ENCODE peak calls at places on chromosomes 12 and 14, in nine cellular contexts. One of them, this sample, is unnamed.

GRCh38 chr14:44339256-44339655 is 167.8 kb downstream of the FSCB start:
- DNase-seq in right atrium auricular region: no peak
- DNase-seq in CD8-positive, alpha-beta T cell: no peak
- DNase-seq in AG10803: no peak
- DNase-seq in astrocyte: peak; percentile 23
- DNase-seq in psoas muscle: no peak
- DNase-seq in A549: no peak
- DNase-seq in PC-3: peak; percentile 89
- DNase-seq in cardiac fibroblast: no peak
- DNase-seq in this sample: no peak

GRCh38 chr14:76514599-76514998 is 138.7 kb downstream of the ESRRB start:
- DNase-seq in psoas muscle: no peak
- DNase-seq in astrocyte: no peak
- DNase-seq in cardiac fibroblast: peak; percentile 5
- DNase-seq in PC-3: peak; percentile 40
- DNase-seq in right atrium auricular region: no peak
- DNase-seq in AG10803: no peak
- DNase-seq in CD8-positive, alpha-beta T cell: no peak
- DNase-seq in A549: peak; percentile 63
- DNase-seq in this sample: peak; percentile 5

GRCh38 chr12:70955415-70955814 is 34.9 kb upstream of the PTPRR start:
- DNase-seq in CD8-positive, alpha-beta T cell: no peak
- DNase-seq in cardiac fibroblast: no peak
- DNase-seq in right atrium auricular region: no peak
- DNase-seq in PC-3: no peak
- DNase-seq in astrocyte: no peak
- DNase-seq in A549: no peak
- DNase-seq in psoas muscle: no peak
- DNase-seq in AG10803: no peak
- DNase-seq in this sample: no peak

GRCh38 chr14:26191123-26191522 is 406.7 kb downstream of the NOVA1 start:
- DNase-seq in PC-3: peak; percentile 25
- DNase-seq in AG10803: no peak
- DNase-seq in astrocyte: no peak
- DNase-seq in psoas muscle: no peak
- DNase-seq in cardiac fibroblast: peak; percentile 22
- DNase-seq in right atrium auricular region: no peak
- DNase-seq in A549: no peak
- DNase-seq in CD8-positive, alpha-beta T cell: no peak
- DNase-seq in this sample: no peak

GRCh38 chr14:67579636-67580035 is 20.4 kb downstream of the PIGH start:
- DNase-seq in right atrium auricular region: no peak
- DNase-seq in AG10803: no peak
- DNase-seq in A549: no peak
- DNase-seq in astrocyte: no peak
- DNase-seq in PC-3: no peak
- DNase-seq in psoas muscle: no peak
- DNase-seq in cardiac fibroblast: no peak
- DNase-seq in CD8-positive, alpha-beta T cell: no peak
- DNase-seq in this sample: no peak

GRCh38 chr14:67583711-67584644 is 16.1 kb downstream of the PIGH start:
- DNase-seq in cardiac fibroblast: peak; percentile 66
- DNase-seq in AG10803: peak; percentile 42
- DNase-seq in A549: peak; percentile 81
- DNase-seq in PC-3: peak; percentile 72
- DNase-seq in right atrium auricular region: no peak
- DNase-seq in CD8-positive, alpha-beta T cell: no peak
- DNase-seq in psoas muscle: no peak
- DNase-seq in astrocyte: peak; percentile 20
- DNase-seq in this sample: peak; percentile 62

GRCh38 chr12:123886931-123887582 is 85.6 kb downstream of the CCDC92 start:
- DNase-seq in astrocyte: no peak
- DNase-seq in A549: peak; percentile 25
- DNase-seq in AG10803: no peak
- DNase-seq in PC-3: no peak
- DNase-seq in right atrium auricular region: no peak
- DNase-seq in CD8-positive, alpha-beta T cell: no peak
- DNase-seq in psoas muscle: no peak
- DNase-seq in cardiac fibroblast: no peak
- DNase-seq in this sample: no peak

GRCh38 chr12:109385339-109386078 is 37.8 kb downstream of the MYO1H start:
- DNase-seq in astrocyte: peak; percentile 31
- DNase-seq in psoas muscle: peak; percentile 29
- DNase-seq in CD8-positive, alpha-beta T cell: no peak
- DNase-seq in A549: peak; percentile 51
- DNase-seq in AG10803: peak; percentile 69
- DNase-seq in PC-3: peak; percentile 81
- DNase-seq in right atrium auricular region: no peak
- DNase-seq in cardiac fibroblast: peak; percentile 65
- DNase-seq in this sample: peak; percentile 56

GRCh38 chr12:131872154-131873046 is 22.0 kb upstream of the ULK1 start:
- DNase-seq in AG10803: peak; percentile 83
- DNase-seq in CD8-positive, alpha-beta T cell: no peak
- DNase-seq in A549: peak; percentile 68
- DNase-seq in cardiac fibroblast: peak; percentile 56
- DNase-seq in astrocyte: peak; percentile 60
- DNase-seq in psoas muscle: no peak
- DNase-seq in right atrium auricular region: no peak
- DNase-seq in PC-3: peak; percentile 99
- DNase-seq in this sample: peak; percentile 75

GRCh38 chr14:24289649-24290283 is 9.8 kb downstream of the DHRS1 start:
- DNase-seq in A549: no peak
- DNase-seq in CD8-positive, alpha-beta T cell: no peak
- DNase-seq in PC-3: no peak
- DNase-seq in astrocyte: no peak
- DNase-seq in AG10803: no peak
- DNase-seq in cardiac fibroblast: no peak
- DNase-seq in right atrium auricular region: no peak
- DNase-seq in psoas muscle: no peak
- DNase-seq in this sample: no peak

GRCh38 chr12:750356-751191 is 1.8 kb upstream of the WNK1 start:
- DNase-seq in psoas muscle: no peak
- DNase-seq in AG10803: no peak
- DNase-seq in A549: no peak
- DNase-seq in PC-3: no peak
- DNase-seq in cardiac fibroblast: no peak
- DNase-seq in right atrium auricular region: no peak
- DNase-seq in CD8-positive, alpha-beta T cell: no peak
- DNase-seq in astrocyte: no peak
- DNase-seq in this sample: no peak

GRCh38 chr14:26719514-26719913 is 121.7 kb upstream of the NOVA1 start:
- DNase-seq in AG10803: peak; percentile 36
- DNase-seq in astrocyte: peak; percentile 78
- DNase-seq in psoas muscle: no peak
- DNase-seq in PC-3: peak; percentile 86
- DNase-seq in CD8-positive, alpha-beta T cell: no peak
- DNase-seq in cardiac fibroblast: peak; percentile 10
- DNase-seq in A549: no peak
- DNase-seq in right atrium auricular region: no peak
- DNase-seq in this sample: peak; percentile 16

GRCh38 chr12:27207626-27208413 is 36.3 kb upstream of the STK38L start:
- DNase-seq in CD8-positive, alpha-beta T cell: no peak
- DNase-seq in A549: no peak
- DNase-seq in cardiac fibroblast: no peak
- DNase-seq in astrocyte: peak; percentile 54
- DNase-seq in PC-3: no peak
- DNase-seq in AG10803: peak; percentile 41
- DNase-seq in psoas muscle: no peak
- DNase-seq in right atrium auricular region: no peak
- DNase-seq in this sample: peak; percentile 48

GRCh38 chr12:128820253-128820652 is 3.5 kb downstream of the SLC15A4 start:
- DNase-seq in right atrium auricular region: no peak
- DNase-seq in A549: no peak
- DNase-seq in cardiac fibroblast: no peak
- DNase-seq in psoas muscle: no peak
- DNase-seq in AG10803: no peak
- DNase-seq in astrocyte: no peak
- DNase-seq in PC-3: no peak
- DNase-seq in CD8-positive, alpha-beta T cell: no peak
- DNase-seq in this sample: no peak
- H3K4me3 ChIP-seq in right atrium auricular region: no peak overlapping the region
- H3K4me3 ChIP-seq in A549: no peak overlapping the region
- H3K4me3 ChIP-seq in cardiac fibroblast: no peak overlapping the region
- H3K4me3 ChIP-seq in psoas muscle: peak overlapping the region; percentile 38
- H3K4me3 ChIP-seq in AG10803: no peak overlapping the region
- H3K4me3 ChIP-seq in astrocyte: no peak overlapping the region
- H3K4me3 ChIP-seq in PC-3: no peak overlapping the region
- H3K4me3 ChIP-seq in CD8-positive, alpha-beta T cell: no peak overlapping the region
- H3K4me3 ChIP-seq in this sample: no peak overlapping the region

DNA sequence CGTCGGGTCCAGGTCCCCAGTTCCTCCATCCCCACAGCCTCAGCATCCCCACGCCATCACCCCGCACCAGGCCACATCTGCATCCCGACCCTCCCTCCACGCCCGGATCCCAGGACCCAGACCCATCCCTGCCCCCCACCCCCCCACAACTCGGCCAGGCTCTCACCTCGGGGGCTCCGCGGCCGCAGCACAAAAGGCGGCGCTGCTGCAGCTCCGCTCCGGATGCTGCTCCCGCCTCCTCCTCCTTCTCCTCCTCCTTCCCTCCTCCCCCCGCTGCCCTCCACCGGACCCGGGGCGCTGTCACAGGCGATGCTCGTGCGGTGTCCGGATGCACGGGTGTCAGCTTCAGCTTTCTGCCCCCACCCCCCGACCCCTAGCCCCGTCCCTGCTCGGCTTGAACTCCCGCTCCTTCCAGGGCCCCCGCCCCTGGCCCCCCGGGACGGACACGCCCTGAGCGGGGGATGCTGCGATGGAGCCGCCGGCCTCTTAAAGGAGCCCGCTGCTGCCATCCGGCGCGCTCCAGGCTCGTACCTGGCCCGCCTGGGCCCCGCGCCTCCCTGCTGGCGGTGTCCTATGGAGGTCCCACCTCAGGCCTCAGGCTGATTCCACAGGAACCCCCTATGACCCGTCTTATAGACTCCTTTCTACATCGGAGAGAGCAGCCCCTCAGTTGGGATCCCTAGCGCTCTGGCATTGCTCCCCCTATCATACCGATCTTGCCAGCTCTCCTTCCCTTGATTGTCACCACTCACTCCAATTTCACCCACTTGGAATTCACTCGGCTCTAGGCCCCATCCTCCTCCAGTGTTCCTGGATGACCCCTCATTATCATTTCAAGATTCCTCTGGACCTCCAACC is at the start of gene MAP3K12:
- DNase-seq in CD8-positive, alpha-beta T cell: peak; percentile 81
- DNase-seq in right atrium auricular region: no peak
- DNase-seq in astrocyte: peak; percentile 39
- DNase-seq in A549: peak; percentile 67
- DNase-seq in AG10803: peak; percentile 57
- DNase-seq in psoas muscle: peak; percentile 72
- DNase-seq in PC-3: peak; percentile 42
- DNase-seq in cardiac fibroblast: peak; percentile 85
- DNase-seq in this sample: peak; percentile 73
- TF ChIP-seq CTCF in CD8-positive, alpha-beta T cell: no peak
- TF ChIP-seq CTCF in right atrium auricular region: peak; percentile 21
- TF ChIP-seq CTCF in astrocyte: no peak
- TF ChIP-seq CTCF in A549: peak; percentile 9
- TF ChIP-seq CTCF in AG10803: peak; percentile 12
- TF ChIP-seq CTCF in psoas muscle: no peak
- TF ChIP-seq CTCF in PC-3: peak; percentile 6
- TF ChIP-seq CTCF in cardiac fibroblast: no peak
- TF ChIP-seq CTCF in this sample: no peak

DNA sequence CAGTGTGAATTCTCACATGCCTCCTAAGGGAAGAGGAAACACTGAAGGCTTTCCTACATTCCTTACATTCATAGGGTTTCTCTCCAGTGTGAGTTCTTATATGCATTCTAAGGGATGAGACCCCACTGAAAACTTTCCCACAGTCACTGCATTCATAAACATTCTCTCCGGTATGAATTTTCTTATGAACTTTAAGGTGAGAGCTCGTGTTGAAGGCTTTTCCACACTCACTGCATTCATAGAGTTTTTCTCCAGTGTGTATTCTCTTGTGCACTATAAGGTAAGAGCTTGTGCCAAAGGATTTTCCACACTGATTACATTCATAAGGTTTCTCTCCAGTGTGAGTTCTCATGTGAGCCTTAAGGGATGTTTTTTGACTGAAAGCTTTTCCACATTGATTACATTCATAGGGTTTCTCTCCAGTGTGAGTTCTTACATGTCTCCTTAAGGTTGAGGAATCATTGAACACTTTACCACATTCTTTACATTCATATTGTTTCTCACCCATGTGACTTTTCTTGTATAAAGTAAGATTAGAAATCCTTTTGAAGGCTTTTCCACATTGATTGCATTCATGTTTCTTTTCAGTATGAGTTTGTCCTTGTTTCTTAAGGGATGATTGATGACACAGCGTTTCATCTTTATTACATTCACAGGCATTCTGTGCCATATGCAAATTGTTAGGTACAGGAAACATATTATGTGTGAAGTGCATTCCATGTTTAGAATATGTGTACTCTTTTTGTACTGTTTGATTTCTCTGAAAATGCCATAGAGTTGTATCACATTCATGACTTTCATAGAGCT is 9.5 kb downstream of the ZNF891 start:
- DNase-seq in CD8-positive, alpha-beta T cell: no peak
- DNase-seq in cardiac fibroblast: no peak
- DNase-seq in PC-3: no peak
- DNase-seq in right atrium auricular region: no peak
- DNase-seq in astrocyte: no peak
- DNase-seq in AG10803: no peak
- DNase-seq in psoas muscle: no peak
- DNase-seq in A549: no peak
- DNase-seq in this sample: no peak
- H3K4me3 ChIP-seq in CD8-positive, alpha-beta T cell: peak overlapping the region; percentile 12
- H3K4me3 ChIP-seq in cardiac fibroblast: no peak overlapping the region
- H3K4me3 ChIP-seq in PC-3: peak overlapping the region; percentile 14
- H3K4me3 ChIP-seq in right atrium auricular region: no peak overlapping the region
- H3K4me3 ChIP-seq in astrocyte: no peak overlapping the region
- H3K4me3 ChIP-seq in AG10803: no peak overlapping the region
- H3K4me3 ChIP-seq in psoas muscle: no peak overlapping the region
- H3K4me3 ChIP-seq in A549: no peak overlapping the region
- H3K4me3 ChIP-seq in this sample: no peak overlapping the region

GRCh38 chr14:60508363-60508706 is 611 bp upstream of the SIX6 start:
- DNase-seq in PC-3: no peak
- DNase-seq in CD8-positive, alpha-beta T cell: no peak
- DNase-seq in A549: no peak
- DNase-seq in psoas muscle: no peak
- DNase-seq in cardiac fibroblast: no peak
- DNase-seq in astrocyte: no peak
- DNase-seq in AG10803: no peak
- DNase-seq in right atrium auricular region: no peak
- DNase-seq in this sample: no peak

GRCh38 chr14:60506985-60507829 is 1.7 kb upstream of the SIX6 start:
- DNase-seq in AG10803: no peak
- DNase-seq in cardiac fibroblast: no peak
- DNase-seq in A549: no peak
- DNase-seq in astrocyte: no peak
- DNase-seq in psoas muscle: no peak
- DNase-seq in PC-3: no peak
- DNase-seq in CD8-positive, alpha-beta T cell: no peak
- DNase-seq in right atrium auricular region: no peak
- DNase-seq in this sample: no peak

GRCh38 chr14:60509438-60510253 is 700 bp downstream of the SIX6 start:
- DNase-seq in right atrium auricular region: no peak
- DNase-seq in cardiac fibroblast: no peak
- DNase-seq in astrocyte: no peak
- DNase-seq in A549: no peak
- DNase-seq in CD8-positive, alpha-beta T cell: no peak
- DNase-seq in PC-3: no peak
- DNase-seq in AG10803: no peak
- DNase-seq in psoas muscle: no peak
- DNase-seq in this sample: no peak

GRCh38 chr14:60510254-60510975 is 1.5 kb downstream of the SIX6 start:
- DNase-seq in CD8-positive, alpha-beta T cell: no peak
- DNase-seq in astrocyte: no peak
- DNase-seq in PC-3: no peak
- DNase-seq in A549: no peak
- DNase-seq in AG10803: no peak
- DNase-seq in psoas muscle: no peak
- DNase-seq in cardiac fibroblast: no peak
- DNase-seq in right atrium auricular region: no peak
- DNase-seq in this sample: no peak

GRCh38 chr14:60508707-60509437 is at the start of gene SIX6:
- DNase-seq in AG10803: peak; percentile 6
- DNase-seq in A549: no peak
- DNase-seq in astrocyte: peak; percentile 69
- DNase-seq in psoas muscle: peak; percentile 39
- DNase-seq in cardiac fibroblast: peak; percentile 12
- DNase-seq in CD8-positive, alpha-beta T cell: no peak
- DNase-seq in PC-3: no peak
- DNase-seq in right atrium auricular region: no peak
- DNase-seq in this sample: no peak
- TF ChIP-seq CTCF in AG10803: no peak
- TF ChIP-seq CTCF in A549: no peak
- TF ChIP-seq CTCF in astrocyte: no peak
- TF ChIP-seq CTCF in psoas muscle: no peak
- TF ChIP-seq CTCF in cardiac fibroblast: no peak
- TF ChIP-seq CTCF in CD8-positive, alpha-beta T cell: no peak
- TF ChIP-seq CTCF in PC-3: no peak
- TF ChIP-seq CTCF in right atrium auricular region: no peak
- TF ChIP-seq CTCF in this sample: no peak